ENCODE peak calls at places on chromosomes 3 and 15, in five cellular contexts. J is IMR-90, Z is WERI-Rb-1, F is breast epithelium, E is tibial nerve. C is an unnamed sample.
A peak's percentile ranks its signal among the peaks of the same experiment; 100 is the strongest.

GRCh38 chr3:4821975-4822374 is 157.3 kb upstream of the BHLHE40 start:
- DNase-seq in Z (no peak), E (no peak), J (no peak), F (no peak), C (no peak)

GRCh38 chr3:43872301-43872700 is 181.6 kb downstream of the ABHD5 start:
- DNase-seq in F (no peak), E (no peak), J (peak; percentile 91), Z (no peak), C (no peak)

GRCh38 chr3:33439421-33440327 is 531 bp downstream of the UBP1 start:
- DNase-seq in E (peak; percentile 20), Z (peak; percentile 43), F (peak; percentile 26), J (peak; percentile 15), C (peak; percentile 70)

GRCh38 chr3:72323794-72324193 is 524.5 kb downstream of the SHQ1 start:
- DNase-seq in F (peak; percentile 39), E (no peak), J (no peak), Z (no peak), C (no peak)

GRCh38 chr15:101723161-101723873 is 956 bp downstream of the TARS3 start:
- DNase-seq in J (peak; percentile 26), E (no peak), Z (no peak), F (no peak), C (no peak)

GRCh38 chr3:153910387-153910786 is 210.8 kb upstream of the ARHGEF26 start:
- DNase-seq in F (no peak), Z (no peak), E (no peak), J (no peak), C (no peak)

GRCh38 chr3:4985330-4986174 is 6.3 kb downstream of the BHLHE40 start:
- DNase-seq in Z (peak; percentile 61), F (peak; percentile 90), E (peak; percentile 24), J (peak; percentile 76), C (no peak)

GRCh38 chr3:194386066-194386465 is 13.0 kb downstream of the GP5 start:
- DNase-seq in F (no peak), E (no peak), Z (peak; percentile 67), J (no peak), C (no peak)

GRCh38 chr15:99956022-99956775 is 223.0 kb upstream of the LYSMD4 start:
- DNase-seq in J (no peak), E (no peak), F (peak; percentile 11), Z (no peak), C (no peak)

GRCh38 chr3:124924741-124925140 is 9.8 kb downstream of the MUC13 start:
- DNase-seq in J (peak; percentile 62), Z (no peak), E (no peak), F (no peak), C (no peak)

GRCh38 chr3:152252750-152253149 is 16.0 kb upstream of the MBNL1 start:
- DNase-seq in J (no peak), E (no peak), Z (no peak), F (no peak), C (no peak)

GRCh38 chr3:114567774-114568173 is 273.9 kb downstream of the TIGIT start:
- DNase-seq in E (no peak), J (no peak), Z (no peak), F (no peak), C (no peak)

DNA sequence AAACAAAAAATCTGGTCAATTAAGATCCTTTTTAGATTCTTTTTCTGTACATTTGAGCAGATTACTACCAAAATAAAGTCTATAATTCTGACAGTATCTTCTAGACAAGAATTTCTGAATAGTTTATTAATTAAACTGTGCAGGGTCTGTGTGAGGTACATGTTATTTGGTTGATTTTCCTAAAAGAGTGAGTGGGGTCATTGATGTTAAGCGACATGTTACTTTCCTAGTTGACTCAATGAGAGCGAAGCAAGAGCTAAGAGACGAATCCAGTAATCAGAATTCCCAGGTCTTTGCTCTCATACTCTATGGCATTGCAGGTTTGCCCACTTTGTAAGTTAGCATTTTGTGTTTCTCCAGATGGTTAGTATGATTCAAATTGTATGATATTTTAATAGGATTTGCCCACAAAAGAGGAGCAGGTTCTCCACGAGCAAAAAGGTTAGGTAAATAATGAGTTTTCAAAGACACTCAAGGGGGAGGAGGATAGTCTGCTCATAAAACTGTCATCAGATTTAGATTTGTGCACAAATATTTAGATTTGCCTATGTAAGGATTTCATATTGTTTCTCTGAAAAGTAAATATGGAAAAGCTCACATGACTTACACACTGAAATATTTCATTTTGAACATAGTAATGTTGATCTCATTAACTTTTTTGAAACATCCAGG is 217.2 kb upstream of the CGNL1 start:
- DNase-seq in Z (no peak), F (no peak), J (no peak), E (no peak), C (no peak)
- H3K27ac ChIP-seq in Z (no peak overlapping the region), F (peak overlapping the region; percentile 18), J (peak overlapping the region; percentile 37), E (no peak overlapping the region), C (no peak overlapping the region)

DNA sequence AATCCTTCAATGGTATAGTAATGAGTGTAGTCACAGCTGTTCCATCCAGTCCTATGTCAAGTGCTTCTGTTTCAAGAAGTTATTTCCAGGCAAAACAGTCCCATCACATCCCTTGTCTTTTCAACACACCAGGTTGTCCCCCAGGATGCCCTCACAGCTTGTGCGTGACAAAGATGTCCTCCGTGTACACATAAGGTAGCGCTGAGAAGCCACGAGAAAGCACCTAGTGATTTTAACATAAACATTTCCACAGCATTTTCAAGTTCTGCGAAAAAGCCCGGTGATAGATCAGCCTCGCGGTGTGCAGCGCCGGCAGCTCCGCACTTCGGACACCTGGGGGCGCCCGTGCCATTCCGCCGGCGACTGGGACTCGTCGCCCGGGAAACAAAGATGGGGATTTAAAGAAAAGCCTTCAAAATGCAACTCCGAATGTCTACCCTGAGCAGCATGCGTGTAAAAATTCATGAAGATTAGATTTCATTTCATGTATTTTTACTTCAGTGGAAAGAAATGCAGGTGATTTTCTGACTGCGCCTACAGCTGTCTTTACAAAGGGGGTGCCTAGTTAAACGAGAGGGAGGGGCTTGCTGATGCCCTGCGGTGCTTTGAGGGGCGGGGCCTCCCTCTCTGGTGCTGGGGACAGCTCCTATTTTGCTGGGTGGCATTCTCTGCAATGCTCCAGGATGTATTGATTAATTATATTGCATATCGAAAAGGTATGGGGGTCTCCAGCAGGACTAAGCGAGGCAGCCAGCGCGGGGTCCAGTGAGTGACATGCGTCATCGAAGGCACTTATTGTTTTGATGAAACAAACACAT is 49.9 kb downstream of the KY start:
- DNase-seq in F (no peak), Z (peak; percentile 70), J (peak; percentile 58), E (peak; percentile 41), C (peak; percentile 91)
- H3K27ac ChIP-seq in F (no peak overlapping the region), Z (no peak overlapping the region), J (no peak overlapping the region), E (no peak overlapping the region), C (no peak overlapping the region)

DNA sequence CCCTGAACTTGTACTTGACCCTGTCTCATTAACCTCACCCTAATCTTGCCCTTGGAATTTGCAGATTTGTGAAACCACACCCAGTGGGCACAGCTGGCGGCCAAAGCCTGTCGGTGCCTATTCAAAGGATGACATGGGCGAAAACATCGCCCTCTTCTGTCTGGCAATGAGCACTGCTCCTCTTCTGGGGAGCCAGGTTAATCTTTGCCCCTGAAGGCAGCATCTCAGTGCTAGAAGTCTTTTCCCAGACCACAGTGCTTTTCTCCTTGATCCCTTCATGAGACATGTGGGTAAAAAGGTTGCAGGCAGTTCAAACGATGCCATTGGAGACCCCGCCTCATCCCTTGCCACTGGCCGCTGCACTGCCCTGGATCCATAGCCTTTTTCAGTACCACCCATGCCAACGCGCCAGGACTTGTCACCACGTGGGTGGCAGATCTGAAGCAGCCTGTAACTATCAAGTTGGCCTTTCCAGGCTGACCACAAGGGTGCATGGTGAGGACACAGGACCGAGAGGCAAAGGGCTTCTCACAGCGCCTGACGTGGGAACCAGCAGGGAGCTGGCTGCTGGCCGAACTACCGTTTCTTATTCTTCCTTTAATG is 6.5 kb upstream of the DNASE1L3 start:
- DNase-seq in J (peak; percentile 51), F (peak; percentile 68), E (peak; percentile 63), Z (peak; percentile 58), C (peak; percentile 68)
- H3K27ac ChIP-seq in J (no peak overlapping the region), F (peak overlapping the region; percentile 8), E (no peak overlapping the region), Z (no peak overlapping the region), C (no peak overlapping the region)

DNA sequence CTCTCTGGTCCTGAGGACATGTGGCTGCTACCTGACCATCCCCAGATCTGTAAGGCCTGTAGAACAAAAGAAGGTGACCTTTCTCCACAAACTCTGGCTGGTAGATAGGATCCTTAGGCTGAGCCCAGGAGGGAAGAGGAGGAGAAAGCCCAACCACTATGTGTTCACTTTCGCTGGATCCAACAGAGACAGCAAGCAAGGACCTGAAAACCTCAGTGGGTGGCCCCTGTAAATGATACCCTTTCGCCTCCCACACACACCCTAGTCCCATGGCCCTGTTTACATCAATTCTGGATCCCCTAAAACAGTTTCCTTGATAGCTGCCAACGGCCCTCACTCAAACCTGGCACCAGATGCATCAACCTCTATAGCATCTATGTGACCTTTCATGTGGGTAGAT is 22.4 kb downstream of the CCDC12 start:
- DNase-seq in J (no peak), Z (no peak), E (no peak), F (no peak), C (no peak)
- H3K27ac ChIP-seq in J (no peak overlapping the region), Z (no peak overlapping the region), E (no peak overlapping the region), F (peak overlapping the region; percentile 17), C (peak overlapping the region; percentile 41)